ENCODE peak calls at places on chromosomes 13 and 19, in nine cellular contexts. One of them, this sample, is unnamed.

GRCh38 chr19:29871143-29871542 is 59.4 kb downstream of the CCNE1 start:
- DNase-seq in A549: no peak
- DNase-seq in stimulated activated CD4-positive, alpha-beta T cell treated with anti-CD3 and anti-CD28 coated beads, Interleukin-4, amount 100 ng/mL, for 24 hours: no peak
- DNase-seq in GM10248: no peak
- DNase-seq in non-pigmented ciliary epithelial cell: no peak
- DNase-seq in EL: no peak
- DNase-seq in nephron progenitor cell: no peak
- DNase-seq in midbrain: no peak
- DNase-seq in T-helper 22 cell: no peak
- DNase-seq in this sample: no peak

GRCh38 chr19:49676136-49676689 is 858 bp upstream of the PRMT1 start:
- DNase-seq in A549: peak
- DNase-seq in stimulated activated CD4-positive, alpha-beta T cell treated with anti-CD3 and anti-CD28 coated beads, Interleukin-4, amount 100 ng/mL, for 24 hours: peak
- DNase-seq in GM10248: peak
- DNase-seq in non-pigmented ciliary epithelial cell: peak
- DNase-seq in EL: peak
- DNase-seq in nephron progenitor cell: peak
- DNase-seq in midbrain: peak
- DNase-seq in T-helper 22 cell: peak
- DNase-seq in this sample: peak

GRCh38 chr13:76991432-76991795 is 467 bp upstream of the CLN5 start:
- DNase-seq in A549: no peak
- DNase-seq in stimulated activated CD4-positive, alpha-beta T cell treated with anti-CD3 and anti-CD28 coated beads, Interleukin-4, amount 100 ng/mL, for 24 hours: peak
- DNase-seq in GM10248: peak
- DNase-seq in non-pigmented ciliary epithelial cell: no peak
- DNase-seq in EL: peak
- DNase-seq in nephron progenitor cell: no peak
- DNase-seq in midbrain: no peak
- DNase-seq in T-helper 22 cell: peak
- DNase-seq in this sample: no peak

GRCh38 chr19:35265126-35265995 is 3.4 kb upstream of the USF2 start:
- DNase-seq in A549: no peak
- DNase-seq in stimulated activated CD4-positive, alpha-beta T cell treated with anti-CD3 and anti-CD28 coated beads, Interleukin-4, amount 100 ng/mL, for 24 hours: no peak
- DNase-seq in GM10248: no peak
- DNase-seq in non-pigmented ciliary epithelial cell: no peak
- DNase-seq in EL: no peak
- DNase-seq in nephron progenitor cell: no peak
- DNase-seq in midbrain: no peak
- DNase-seq in T-helper 22 cell: no peak
- DNase-seq in this sample: peak

GRCh38 chr19:51094696-51095279 is 12.1 kb upstream of the KLK14 start:
- DNase-seq in A549: peak
- DNase-seq in stimulated activated CD4-positive, alpha-beta T cell treated with anti-CD3 and anti-CD28 coated beads, Interleukin-4, amount 100 ng/mL, for 24 hours: peak
- DNase-seq in GM10248: peak
- DNase-seq in non-pigmented ciliary epithelial cell: no peak
- DNase-seq in EL: peak
- DNase-seq in nephron progenitor cell: peak
- DNase-seq in midbrain: peak
- DNase-seq in T-helper 22 cell: no peak
- DNase-seq in this sample: no peak

GRCh38 chr13:76991796-76992547 is at the start of gene CLN5:
- DNase-seq in A549: peak
- DNase-seq in stimulated activated CD4-positive, alpha-beta T cell treated with anti-CD3 and anti-CD28 coated beads, Interleukin-4, amount 100 ng/mL, for 24 hours: peak
- DNase-seq in GM10248: peak
- DNase-seq in non-pigmented ciliary epithelial cell: peak
- DNase-seq in EL: peak
- DNase-seq in nephron progenitor cell: peak
- DNase-seq in midbrain: peak
- DNase-seq in T-helper 22 cell: peak
- DNase-seq in this sample: peak

GRCh38 chr19:56994251-56995017 is 125.4 kb upstream of the USP29 start:
- DNase-seq in A549: no peak
- DNase-seq in stimulated activated CD4-positive, alpha-beta T cell treated with anti-CD3 and anti-CD28 coated beads, Interleukin-4, amount 100 ng/mL, for 24 hours: no peak
- DNase-seq in GM10248: no peak
- DNase-seq in non-pigmented ciliary epithelial cell: no peak
- DNase-seq in EL: no peak
- DNase-seq in nephron progenitor cell: no peak
- DNase-seq in midbrain: no peak
- DNase-seq in T-helper 22 cell: no peak
- DNase-seq in this sample: no peak

GRCh38 chr19:34193439-34193838 is 21.1 kb downstream of the LSM14A start:
- DNase-seq in A549: no peak
- DNase-seq in stimulated activated CD4-positive, alpha-beta T cell treated with anti-CD3 and anti-CD28 coated beads, Interleukin-4, amount 100 ng/mL, for 24 hours: no peak
- DNase-seq in GM10248: no peak
- DNase-seq in non-pigmented ciliary epithelial cell: no peak
- DNase-seq in EL: no peak
- DNase-seq in nephron progenitor cell: no peak
- DNase-seq in midbrain: no peak
- DNase-seq in T-helper 22 cell: no peak
- DNase-seq in this sample: no peak

GRCh38 chr13:44140146-44140545 is 233.5 kb upstream of the SERP2 start:
- DNase-seq in A549: no peak
- DNase-seq in stimulated activated CD4-positive, alpha-beta T cell treated with anti-CD3 and anti-CD28 coated beads, Interleukin-4, amount 100 ng/mL, for 24 hours: no peak
- DNase-seq in GM10248: no peak
- DNase-seq in non-pigmented ciliary epithelial cell: no peak
- DNase-seq in EL: no peak
- DNase-seq in nephron progenitor cell: no peak
- DNase-seq in midbrain: no peak
- DNase-seq in T-helper 22 cell: no peak
- DNase-seq in this sample: no peak

GRCh38 chr19:31339405-31339804 is 9.8 kb downstream of the TSHZ3 start:
- DNase-seq in A549: no peak
- DNase-seq in stimulated activated CD4-positive, alpha-beta T cell treated with anti-CD3 and anti-CD28 coated beads, Interleukin-4, amount 100 ng/mL, for 24 hours: no peak
- DNase-seq in GM10248: no peak
- DNase-seq in non-pigmented ciliary epithelial cell: no peak
- DNase-seq in EL: no peak
- DNase-seq in nephron progenitor cell: peak
- DNase-seq in midbrain: no peak
- DNase-seq in T-helper 22 cell: no peak
- DNase-seq in this sample: no peak

GRCh38 chr13:33721719-33722118 is 96.2 kb upstream of the RFC3 start:
- DNase-seq in A549: no peak
- DNase-seq in stimulated activated CD4-positive, alpha-beta T cell treated with anti-CD3 and anti-CD28 coated beads, Interleukin-4, amount 100 ng/mL, for 24 hours: no peak
- DNase-seq in GM10248: no peak
- DNase-seq in non-pigmented ciliary epithelial cell: peak
- DNase-seq in EL: peak
- DNase-seq in nephron progenitor cell: no peak
- DNase-seq in midbrain: no peak
- DNase-seq in T-helper 22 cell: no peak
- DNase-seq in this sample: no peak

GRCh38 chr19:35015576-35016351 is 14.5 kb upstream of the SCN1B start:
- DNase-seq in A549: no peak
- DNase-seq in stimulated activated CD4-positive, alpha-beta T cell treated with anti-CD3 and anti-CD28 coated beads, Interleukin-4, amount 100 ng/mL, for 24 hours: no peak
- DNase-seq in GM10248: no peak
- DNase-seq in non-pigmented ciliary epithelial cell: no peak
- DNase-seq in EL: no peak
- DNase-seq in nephron progenitor cell: no peak
- DNase-seq in midbrain: no peak
- DNase-seq in T-helper 22 cell: no peak
- DNase-seq in this sample: no peak

GRCh38 chr13:73303858-73304257 is 245.1 kb downstream of the KLF5 start:
- DNase-seq in A549: no peak
- DNase-seq in stimulated activated CD4-positive, alpha-beta T cell treated with anti-CD3 and anti-CD28 coated beads, Interleukin-4, amount 100 ng/mL, for 24 hours: peak
- DNase-seq in GM10248: no peak
- DNase-seq in non-pigmented ciliary epithelial cell: no peak
- DNase-seq in EL: peak
- DNase-seq in nephron progenitor cell: no peak
- DNase-seq in midbrain: no peak
- DNase-seq in T-helper 22 cell: no peak
- DNase-seq in this sample: no peak

GRCh38 chr19:46579286-46579944 is 21.7 kb upstream of the CALM3 start:
- DNase-seq in A549: peak
- DNase-seq in stimulated activated CD4-positive, alpha-beta T cell treated with anti-CD3 and anti-CD28 coated beads, Interleukin-4, amount 100 ng/mL, for 24 hours: peak
- DNase-seq in GM10248: no peak
- DNase-seq in non-pigmented ciliary epithelial cell: no peak
- DNase-seq in EL: peak
- DNase-seq in nephron progenitor cell: peak
- DNase-seq in midbrain: peak
- DNase-seq in T-helper 22 cell: no peak
- DNase-seq in this sample: peak

GRCh38 chr13:94232956-94233355 is 246.5 kb downstream of the DCT start:
- DNase-seq in A549: no peak
- DNase-seq in stimulated activated CD4-positive, alpha-beta T cell treated with anti-CD3 and anti-CD28 coated beads, Interleukin-4, amount 100 ng/mL, for 24 hours: no peak
- DNase-seq in GM10248: no peak
- DNase-seq in non-pigmented ciliary epithelial cell: no peak
- DNase-seq in EL: no peak
- DNase-seq in nephron progenitor cell: no peak
- DNase-seq in midbrain: no peak
- DNase-seq in T-helper 22 cell: no peak
- DNase-seq in this sample: no peak

GRCh38 chr13:96065851-96066250 is 12.7 kb upstream of the UGGT2 start:
- DNase-seq in A549: no peak
- DNase-seq in stimulated activated CD4-positive, alpha-beta T cell treated with anti-CD3 and anti-CD28 coated beads, Interleukin-4, amount 100 ng/mL, for 24 hours: no peak
- DNase-seq in GM10248: no peak
- DNase-seq in non-pigmented ciliary epithelial cell: no peak
- DNase-seq in EL: no peak
- DNase-seq in nephron progenitor cell: no peak
- DNase-seq in midbrain: no peak
- DNase-seq in T-helper 22 cell: no peak
- DNase-seq in this sample: no peak

GRCh38 chr19:7926021-7926726 is at the start of gene CTXN1:
- DNase-seq in A549: peak
- DNase-seq in stimulated activated CD4-positive, alpha-beta T cell treated with anti-CD3 and anti-CD28 coated beads, Interleukin-4, amount 100 ng/mL, for 24 hours: peak
- DNase-seq in GM10248: peak
- DNase-seq in non-pigmented ciliary epithelial cell: no peak
- DNase-seq in EL: peak
- DNase-seq in nephron progenitor cell: peak
- DNase-seq in midbrain: peak
- DNase-seq in T-helper 22 cell: peak
- DNase-seq in this sample: peak

GRCh38 chr13:114065141-114065925 is 67.1 kb downstream of the RASA3 start:
- DNase-seq in A549: peak
- DNase-seq in stimulated activated CD4-positive, alpha-beta T cell treated with anti-CD3 and anti-CD28 coated beads, Interleukin-4, amount 100 ng/mL, for 24 hours: peak
- DNase-seq in GM10248: peak
- DNase-seq in non-pigmented ciliary epithelial cell: peak
- DNase-seq in EL: peak
- DNase-seq in nephron progenitor cell: peak
- DNase-seq in midbrain: peak
- DNase-seq in T-helper 22 cell: peak
- DNase-seq in this sample: peak

GRCh38 chr13:65787087-65787486 is 1443.0 kb downstream of the PCDH9 start:
- DNase-seq in A549: no peak
- DNase-seq in stimulated activated CD4-positive, alpha-beta T cell treated with anti-CD3 and anti-CD28 coated beads, Interleukin-4, amount 100 ng/mL, for 24 hours: no peak
- DNase-seq in GM10248: no peak
- DNase-seq in non-pigmented ciliary epithelial cell: no peak
- DNase-seq in EL: no peak
- DNase-seq in nephron progenitor cell: no peak
- DNase-seq in midbrain: no peak
- DNase-seq in T-helper 22 cell: no peak
- DNase-seq in this sample: no peak

GRCh38 chr19:48249502-48250014 is 6.2 kb downstream of the CARD8 start:
- DNase-seq in A549: no peak
- DNase-seq in stimulated activated CD4-positive, alpha-beta T cell treated with anti-CD3 and anti-CD28 coated beads, Interleukin-4, amount 100 ng/mL, for 24 hours: peak
- DNase-seq in GM10248: peak
- DNase-seq in non-pigmented ciliary epithelial cell: no peak
- DNase-seq in EL: no peak
- DNase-seq in nephron progenitor cell: no peak
- DNase-seq in midbrain: peak
- DNase-seq in T-helper 22 cell: peak
- DNase-seq in this sample: no peak

GRCh38 chr19:2686347-2686746 is 16.1 kb downstream of the GNG7 start:
- DNase-seq in A549: no peak
- DNase-seq in stimulated activated CD4-positive, alpha-beta T cell treated with anti-CD3 and anti-CD28 coated beads, Interleukin-4, amount 100 ng/mL, for 24 hours: no peak
- DNase-seq in GM10248: no peak
- DNase-seq in non-pigmented ciliary epithelial cell: no peak
- DNase-seq in EL: no peak
- DNase-seq in nephron progenitor cell: no peak
- DNase-seq in midbrain: no peak
- DNase-seq in T-helper 22 cell: no peak
- DNase-seq in this sample: no peak

GRCh38 chr19:11881151-11881800 is 6.3 kb upstream of the ZNF69 start:
- DNase-seq in A549: no peak
- DNase-seq in stimulated activated CD4-positive, alpha-beta T cell treated with anti-CD3 and anti-CD28 coated beads, Interleukin-4, amount 100 ng/mL, for 24 hours: peak
- DNase-seq in GM10248: peak
- DNase-seq in non-pigmented ciliary epithelial cell: no peak
- DNase-seq in EL: peak
- DNase-seq in nephron progenitor cell: peak
- DNase-seq in midbrain: peak
- DNase-seq in T-helper 22 cell: peak
- DNase-seq in this sample: no peak

GRCh38 chr19:3657395-3657769 is 30.8 kb upstream of the CACTIN start:
- DNase-seq in A549: no peak
- DNase-seq in stimulated activated CD4-positive, alpha-beta T cell treated with anti-CD3 and anti-CD28 coated beads, Interleukin-4, amount 100 ng/mL, for 24 hours: no peak
- DNase-seq in GM10248: no peak
- DNase-seq in non-pigmented ciliary epithelial cell: no peak
- DNase-seq in EL: no peak
- DNase-seq in nephron progenitor cell: no peak
- DNase-seq in midbrain: no peak
- DNase-seq in T-helper 22 cell: no peak
- DNase-seq in this sample: no peak

GRCh38 chr13:80550856-80551532 is 210.1 kb upstream of the SPRY2 start:
- DNase-seq in A549: no peak
- DNase-seq in stimulated activated CD4-positive, alpha-beta T cell treated with anti-CD3 and anti-CD28 coated beads, Interleukin-4, amount 100 ng/mL, for 24 hours: no peak
- DNase-seq in GM10248: no peak
- DNase-seq in non-pigmented ciliary epithelial cell: no peak
- DNase-seq in EL: no peak
- DNase-seq in nephron progenitor cell: no peak
- DNase-seq in midbrain: no peak
- DNase-seq in T-helper 22 cell: no peak
- DNase-seq in this sample: no peak

GRCh38 chr13:97018029-97018819 is 23.9 kb upstream of the OXGR1 start:
- DNase-seq in A549: no peak
- DNase-seq in stimulated activated CD4-positive, alpha-beta T cell treated with anti-CD3 and anti-CD28 coated beads, Interleukin-4, amount 100 ng/mL, for 24 hours: peak
- DNase-seq in GM10248: peak
- DNase-seq in non-pigmented ciliary epithelial cell: no peak
- DNase-seq in EL: peak
- DNase-seq in nephron progenitor cell: peak
- DNase-seq in midbrain: peak
- DNase-seq in T-helper 22 cell: no peak
- DNase-seq in this sample: no peak

GRCh38 chr13:48579167-48579918 is 46.5 kb upstream of the RCBTB2 start:
- DNase-seq in A549: no peak
- DNase-seq in stimulated activated CD4-positive, alpha-beta T cell treated with anti-CD3 and anti-CD28 coated beads, Interleukin-4, amount 100 ng/mL, for 24 hours: no peak
- DNase-seq in GM10248: peak
- DNase-seq in non-pigmented ciliary epithelial cell: no peak
- DNase-seq in EL: no peak
- DNase-seq in nephron progenitor cell: no peak
- DNase-seq in midbrain: peak
- DNase-seq in T-helper 22 cell: no peak
- DNase-seq in this sample: no peak

GRCh38 chr13:73945871-73946270 is 188.3 kb downstream of the KLF12 start:
- DNase-seq in A549: no peak
- DNase-seq in stimulated activated CD4-positive, alpha-beta T cell treated with anti-CD3 and anti-CD28 coated beads, Interleukin-4, amount 100 ng/mL, for 24 hours: no peak
- DNase-seq in GM10248: no peak
- DNase-seq in non-pigmented ciliary epithelial cell: no peak
- DNase-seq in EL: no peak
- DNase-seq in nephron progenitor cell: no peak
- DNase-seq in midbrain: peak
- DNase-seq in T-helper 22 cell: no peak
- DNase-seq in this sample: no peak

GRCh38 chr13:95145587-95145986 is 155.7 kb downstream of the ABCC4 start:
- DNase-seq in A549: no peak
- DNase-seq in stimulated activated CD4-positive, alpha-beta T cell treated with anti-CD3 and anti-CD28 coated beads, Interleukin-4, amount 100 ng/mL, for 24 hours: no peak
- DNase-seq in GM10248: no peak
- DNase-seq in non-pigmented ciliary epithelial cell: no peak
- DNase-seq in EL: no peak
- DNase-seq in nephron progenitor cell: no peak
- DNase-seq in midbrain: no peak
- DNase-seq in T-helper 22 cell: no peak
- DNase-seq in this sample: no peak

GRCh38 chr19:40744554-40745401 is 5.5 kb downstream of the ACTMAP start:
- DNase-seq in A549: no peak
- DNase-seq in stimulated activated CD4-positive, alpha-beta T cell treated with anti-CD3 and anti-CD28 coated beads, Interleukin-4, amount 100 ng/mL, for 24 hours: peak
- DNase-seq in GM10248: peak
- DNase-seq in non-pigmented ciliary epithelial cell: no peak
- DNase-seq in EL: no peak
- DNase-seq in nephron progenitor cell: no peak
- DNase-seq in midbrain: no peak
- DNase-seq in T-helper 22 cell: no peak
- DNase-seq in this sample: no peak

GRCh38 chr13:111005364-111005763 is 90.5 kb upstream of the ANKRD10 start:
- DNase-seq in A549: peak
- DNase-seq in stimulated activated CD4-positive, alpha-beta T cell treated with anti-CD3 and anti-CD28 coated beads, Interleukin-4, amount 100 ng/mL, for 24 hours: no peak
- DNase-seq in GM10248: no peak
- DNase-seq in non-pigmented ciliary epithelial cell: no peak
- DNase-seq in EL: peak
- DNase-seq in nephron progenitor cell: no peak
- DNase-seq in midbrain: no peak
- DNase-seq in T-helper 22 cell: no peak
- DNase-seq in this sample: no peak

GRCh38 chr19:45641274-45642105 is 2.3 kb upstream of the EML2 start:
- DNase-seq in A549: peak
- DNase-seq in stimulated activated CD4-positive, alpha-beta T cell treated with anti-CD3 and anti-CD28 coated beads, Interleukin-4, amount 100 ng/mL, for 24 hours: peak
- DNase-seq in GM10248: peak
- DNase-seq in non-pigmented ciliary epithelial cell: no peak
- DNase-seq in EL: peak
- DNase-seq in nephron progenitor cell: peak
- DNase-seq in midbrain: no peak
- DNase-seq in T-helper 22 cell: peak
- DNase-seq in this sample: no peak

This sample was measured in osteocyte.